ENCODE peak calls at places on chromosomes 2 and 18, in seven cellular contexts. One of them, this sample, is unnamed.

GRCh38 chr2:202592580-202592979 is 42.2 kb upstream of the FAM117B start:
- DNase-seq in fibroblast of the aortic adventitia: peak; percentile 46
- DNase-seq in CD8-positive, alpha-beta T cell: no peak
- DNase-seq in tibial artery: no peak
- DNase-seq in fibroblast of lung: no peak
- DNase-seq in kidney epithelial cell: no peak
- DNase-seq in H7: no peak
- DNase-seq in this sample: peak; percentile 36

GRCh38 chr2:55370208-55370607 is 49.4 kb downstream of the CCDC88A start:
- DNase-seq in fibroblast of the aortic adventitia: no peak
- DNase-seq in CD8-positive, alpha-beta T cell: no peak
- DNase-seq in tibial artery: no peak
- DNase-seq in fibroblast of lung: no peak
- DNase-seq in kidney epithelial cell: no peak
- DNase-seq in H7: no peak
- DNase-seq in this sample: no peak

GRCh38 chr2:10915731-10916331 is 4.1 kb downstream of the KCNF1 start:
- DNase-seq in fibroblast of the aortic adventitia: no peak
- DNase-seq in CD8-positive, alpha-beta T cell: no peak
- DNase-seq in tibial artery: no peak
- DNase-seq in fibroblast of lung: no peak
- DNase-seq in kidney epithelial cell: no peak
- DNase-seq in H7: peak; percentile 76
- DNase-seq in this sample: no peak

GRCh38 chr2:238339814-238340213 is 19.5 kb downstream of the TRAF3IP1 start:
- DNase-seq in fibroblast of the aortic adventitia: no peak
- DNase-seq in CD8-positive, alpha-beta T cell: no peak
- DNase-seq in tibial artery: no peak
- DNase-seq in fibroblast of lung: no peak
- DNase-seq in kidney epithelial cell: no peak
- DNase-seq in H7: peak; percentile 36
- DNase-seq in this sample: no peak

GRCh38 chr2:171522804-171523338 is 597 bp downstream of the CYBRD1 start:
- DNase-seq in fibroblast of the aortic adventitia: peak; percentile 22
- DNase-seq in CD8-positive, alpha-beta T cell: no peak
- DNase-seq in tibial artery: no peak
- DNase-seq in fibroblast of lung: no peak
- DNase-seq in kidney epithelial cell: no peak
- DNase-seq in H7: peak; percentile 83
- DNase-seq in this sample: peak; percentile 32

GRCh38 chr18:61722247-61722646 is 170.6 kb downstream of the RNF152 start:
- DNase-seq in fibroblast of the aortic adventitia: no peak
- DNase-seq in CD8-positive, alpha-beta T cell: no peak
- DNase-seq in tibial artery: no peak
- DNase-seq in fibroblast of lung: no peak
- DNase-seq in kidney epithelial cell: no peak
- DNase-seq in H7: no peak
- DNase-seq in this sample: no peak

GRCh38 chr18:5268874-5269273 is 26.7 kb downstream of the ZBTB14 start:
- DNase-seq in fibroblast of the aortic adventitia: no peak
- DNase-seq in CD8-positive, alpha-beta T cell: no peak
- DNase-seq in tibial artery: no peak
- DNase-seq in fibroblast of lung: no peak
- DNase-seq in kidney epithelial cell: no peak
- DNase-seq in H7: no peak
- DNase-seq in this sample: no peak

GRCh38 chr2:30692829-30693265 is 114.4 kb downstream of the CAPN13 start:
- DNase-seq in fibroblast of the aortic adventitia: no peak
- DNase-seq in CD8-positive, alpha-beta T cell: no peak
- DNase-seq in tibial artery: no peak
- DNase-seq in fibroblast of lung: no peak
- DNase-seq in kidney epithelial cell: no peak
- DNase-seq in H7: no peak
- DNase-seq in this sample: no peak

GRCh38 chr2:231545105-231545902 is 15.1 kb upstream of the NMUR1 start:
- DNase-seq in fibroblast of the aortic adventitia: peak; percentile 43
- DNase-seq in CD8-positive, alpha-beta T cell: peak; percentile 31
- DNase-seq in tibial artery: peak; percentile 40
- DNase-seq in fibroblast of lung: peak; percentile 79
- DNase-seq in kidney epithelial cell: peak; percentile 28
- DNase-seq in H7: no peak
- DNase-seq in this sample: peak; percentile 83

GRCh38 chr2:55965966-55966365 is 42.4 kb upstream of the EFEMP1 start:
- DNase-seq in fibroblast of the aortic adventitia: peak; percentile 66
- DNase-seq in CD8-positive, alpha-beta T cell: no peak
- DNase-seq in tibial artery: no peak
- DNase-seq in fibroblast of lung: no peak
- DNase-seq in kidney epithelial cell: no peak
- DNase-seq in H7: no peak
- DNase-seq in this sample: peak; percentile 61

GRCh38 chr2:26805241-26805676 is 19.4 kb downstream of the CENPA start:
- DNase-seq in fibroblast of the aortic adventitia: peak; percentile 35
- DNase-seq in CD8-positive, alpha-beta T cell: no peak
- DNase-seq in tibial artery: no peak
- DNase-seq in fibroblast of lung: peak; percentile 57
- DNase-seq in kidney epithelial cell: peak; percentile 73
- DNase-seq in H7: no peak
- DNase-seq in this sample: peak; percentile 77

GRCh38 chr2:215002500-215002899 is 135.9 kb downstream of the ABCA12 start:
- DNase-seq in fibroblast of the aortic adventitia: peak; percentile 53
- DNase-seq in CD8-positive, alpha-beta T cell: no peak
- DNase-seq in tibial artery: no peak
- DNase-seq in fibroblast of lung: peak; percentile 67
- DNase-seq in kidney epithelial cell: peak; percentile 4
- DNase-seq in H7: peak; percentile 22
- DNase-seq in this sample: peak; percentile 28

GRCh38 chr18:56148373-56148772 is 490.0 kb downstream of the TXNL1 start:
- DNase-seq in fibroblast of the aortic adventitia: peak; percentile 77
- DNase-seq in CD8-positive, alpha-beta T cell: no peak
- DNase-seq in tibial artery: no peak
- DNase-seq in fibroblast of lung: peak; percentile 48
- DNase-seq in kidney epithelial cell: peak; percentile 5
- DNase-seq in H7: no peak
- DNase-seq in this sample: peak; percentile 84

GRCh38 chr2:190069936-190070696 is 7.6 kb upstream of the MSTN start:
- DNase-seq in fibroblast of the aortic adventitia: peak; percentile 87
- DNase-seq in CD8-positive, alpha-beta T cell: no peak
- DNase-seq in tibial artery: no peak
- DNase-seq in fibroblast of lung: peak; percentile 85
- DNase-seq in kidney epithelial cell: peak; percentile 26
- DNase-seq in H7: no peak
- DNase-seq in this sample: peak; percentile 45

GRCh38 chr18:24528857-24529256 is 68.4 kb downstream of the HRH4 start:
- DNase-seq in fibroblast of the aortic adventitia: no peak
- DNase-seq in CD8-positive, alpha-beta T cell: no peak
- DNase-seq in tibial artery: no peak
- DNase-seq in fibroblast of lung: no peak
- DNase-seq in kidney epithelial cell: no peak
- DNase-seq in H7: no peak
- DNase-seq in this sample: no peak

GRCh38 chr2:219434468-219434717 is 250 bp upstream of the SPEG start:
- DNase-seq in fibroblast of the aortic adventitia: no peak
- DNase-seq in CD8-positive, alpha-beta T cell: no peak
- DNase-seq in tibial artery: no peak
- DNase-seq in fibroblast of lung: no peak
- DNase-seq in kidney epithelial cell: no peak
- DNase-seq in H7: peak; percentile 78
- DNase-seq in this sample: no peak
- H3K4me3 ChIP-seq in fibroblast of the aortic adventitia: no peak overlapping the region
- H3K4me3 ChIP-seq in CD8-positive, alpha-beta T cell: no peak overlapping the region
- H3K4me3 ChIP-seq in tibial artery: peak overlapping the region; percentile 45
- H3K4me3 ChIP-seq in fibroblast of lung: no peak overlapping the region
- H3K4me3 ChIP-seq in kidney epithelial cell: no peak overlapping the region
- H3K4me3 ChIP-seq in H7: peak overlapping the region; percentile 36
- H3K4me3 ChIP-seq in this sample: no peak overlapping the region

DNA sequence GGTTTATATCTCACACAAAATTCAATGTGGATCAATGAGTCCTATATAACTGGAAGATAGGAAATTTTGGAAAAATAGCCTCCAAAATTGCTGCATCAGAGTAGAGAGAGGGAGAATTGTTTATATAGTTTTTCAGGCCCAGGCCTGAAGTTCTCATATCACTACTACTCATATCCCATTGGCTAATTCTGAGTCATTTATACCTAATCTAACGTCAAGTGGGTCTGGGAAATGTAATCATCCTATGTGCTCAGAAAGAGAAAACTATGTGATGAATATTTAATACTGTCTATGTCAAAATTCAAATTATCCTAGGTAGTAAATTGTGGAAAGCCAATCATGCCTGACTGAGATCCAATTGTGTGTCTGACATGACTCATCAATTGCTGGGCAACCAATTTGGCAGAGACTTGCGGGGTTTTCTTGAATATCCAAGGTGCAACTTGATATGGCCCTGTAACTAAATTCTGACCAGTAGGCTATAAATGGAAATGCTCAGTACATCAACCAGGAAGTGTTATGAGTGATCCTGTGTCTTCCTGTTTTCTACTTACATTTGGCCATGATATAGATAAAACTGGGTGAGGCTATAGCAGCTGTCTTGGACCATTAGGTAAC is 744.4 kb downstream of the KCNJ3 start:
- DNase-seq in fibroblast of the aortic adventitia: no peak
- DNase-seq in CD8-positive, alpha-beta T cell: no peak
- DNase-seq in tibial artery: no peak
- DNase-seq in fibroblast of lung: no peak
- DNase-seq in kidney epithelial cell: peak; percentile 25
- DNase-seq in H7: no peak
- DNase-seq in this sample: peak; percentile 1
- H3K4me3 ChIP-seq in fibroblast of the aortic adventitia: no peak overlapping the region
- H3K4me3 ChIP-seq in CD8-positive, alpha-beta T cell: no peak overlapping the region
- H3K4me3 ChIP-seq in tibial artery: no peak overlapping the region
- H3K4me3 ChIP-seq in fibroblast of lung: no peak overlapping the region
- H3K4me3 ChIP-seq in kidney epithelial cell: no peak overlapping the region
- H3K4me3 ChIP-seq in H7: no peak overlapping the region
- H3K4me3 ChIP-seq in this sample: no peak overlapping the region

GRCh38 chr2:196967126-196967525 is 40.6 kb upstream of the PGAP1 start:
- DNase-seq in fibroblast of the aortic adventitia: peak; percentile 56
- DNase-seq in CD8-positive, alpha-beta T cell: no peak
- DNase-seq in tibial artery: no peak
- DNase-seq in fibroblast of lung: peak; percentile 73
- DNase-seq in kidney epithelial cell: no peak
- DNase-seq in H7: no peak
- DNase-seq in this sample: peak; percentile 68
- H3K4me3 ChIP-seq in fibroblast of the aortic adventitia: peak overlapping the region; percentile 38
- H3K4me3 ChIP-seq in CD8-positive, alpha-beta T cell: no peak overlapping the region
- H3K4me3 ChIP-seq in tibial artery: no peak overlapping the region
- H3K4me3 ChIP-seq in fibroblast of lung: peak overlapping the region; percentile 39
- H3K4me3 ChIP-seq in kidney epithelial cell: no peak overlapping the region
- H3K4me3 ChIP-seq in H7: no peak overlapping the region
- H3K4me3 ChIP-seq in this sample: no peak overlapping the region

GRCh38 chr2:1995086-1995485 is 250.8 kb upstream of the PXDN start:
- DNase-seq in fibroblast of the aortic adventitia: no peak
- DNase-seq in CD8-positive, alpha-beta T cell: no peak
- DNase-seq in tibial artery: no peak
- DNase-seq in fibroblast of lung: no peak
- DNase-seq in kidney epithelial cell: no peak
- DNase-seq in H7: no peak
- DNase-seq in this sample: no peak

GRCh38 chr2:1995584-1995983 is 251.3 kb upstream of the PXDN start:
- DNase-seq in fibroblast of the aortic adventitia: no peak
- DNase-seq in CD8-positive, alpha-beta T cell: no peak
- DNase-seq in tibial artery: no peak
- DNase-seq in fibroblast of lung: no peak
- DNase-seq in kidney epithelial cell: no peak
- DNase-seq in H7: no peak
- DNase-seq in this sample: no peak

GRCh38 chr2:1997409-1997808 is 253.1 kb upstream of the PXDN start:
- DNase-seq in fibroblast of the aortic adventitia: no peak
- DNase-seq in CD8-positive, alpha-beta T cell: no peak
- DNase-seq in tibial artery: no peak
- DNase-seq in fibroblast of lung: no peak
- DNase-seq in kidney epithelial cell: no peak
- DNase-seq in H7: no peak
- DNase-seq in this sample: no peak

GRCh38 chr2:1997976-1998375 is 253.7 kb upstream of the PXDN start:
- DNase-seq in fibroblast of the aortic adventitia: no peak
- DNase-seq in CD8-positive, alpha-beta T cell: no peak
- DNase-seq in tibial artery: no peak
- DNase-seq in fibroblast of lung: no peak
- DNase-seq in kidney epithelial cell: no peak
- DNase-seq in H7: no peak
- DNase-seq in this sample: no peak

GRCh38 chr2:1995987-1996386 is 251.7 kb upstream of the PXDN start:
- DNase-seq in fibroblast of the aortic adventitia: no peak
- DNase-seq in CD8-positive, alpha-beta T cell: no peak
- DNase-seq in tibial artery: no peak
- DNase-seq in fibroblast of lung: no peak
- DNase-seq in kidney epithelial cell: peak; percentile 16
- DNase-seq in H7: no peak
- DNase-seq in this sample: peak; percentile 91
- H3K4me3 ChIP-seq in fibroblast of the aortic adventitia: no peak overlapping the region
- H3K4me3 ChIP-seq in CD8-positive, alpha-beta T cell: no peak overlapping the region
- H3K4me3 ChIP-seq in tibial artery: no peak overlapping the region
- H3K4me3 ChIP-seq in fibroblast of lung: no peak overlapping the region
- H3K4me3 ChIP-seq in kidney epithelial cell: no peak overlapping the region
- H3K4me3 ChIP-seq in H7: no peak overlapping the region
- H3K4me3 ChIP-seq in this sample: no peak overlapping the region

GRCh38 chr2:197779261-197779660 is 5.9 kb downstream of the BOLL start:
- DNase-seq in fibroblast of the aortic adventitia: no peak
- DNase-seq in CD8-positive, alpha-beta T cell: no peak
- DNase-seq in tibial artery: no peak
- DNase-seq in fibroblast of lung: no peak
- DNase-seq in kidney epithelial cell: no peak
- DNase-seq in H7: no peak
- DNase-seq in this sample: no peak

GRCh38 chr2:197786010-197786877 is 1.1 kb upstream of the BOLL start:
- DNase-seq in fibroblast of the aortic adventitia: no peak
- DNase-seq in CD8-positive, alpha-beta T cell: peak; percentile 67
- DNase-seq in tibial artery: no peak
- DNase-seq in fibroblast of lung: no peak
- DNase-seq in kidney epithelial cell: no peak
- DNase-seq in H7: peak; percentile 87
- DNase-seq in this sample: no peak

GRCh38 chr2:197782121-197782520 is 3.0 kb downstream of the BOLL start:
- DNase-seq in fibroblast of the aortic adventitia: no peak
- DNase-seq in CD8-positive, alpha-beta T cell: no peak
- DNase-seq in tibial artery: no peak
- DNase-seq in fibroblast of lung: no peak
- DNase-seq in kidney epithelial cell: no peak
- DNase-seq in H7: no peak
- DNase-seq in this sample: no peak

GRCh38 chr2:197784956-197785941 is at the start of gene BOLL:
- DNase-seq in fibroblast of the aortic adventitia: no peak
- DNase-seq in CD8-positive, alpha-beta T cell: no peak
- DNase-seq in tibial artery: no peak
- DNase-seq in fibroblast of lung: no peak
- DNase-seq in kidney epithelial cell: no peak
- DNase-seq in H7: peak; percentile 25
- DNase-seq in this sample: no peak
- H3K4me3 ChIP-seq in fibroblast of the aortic adventitia: no peak within 1 kb of the TSS
- H3K4me3 ChIP-seq in CD8-positive, alpha-beta T cell: peak within 1 kb of the TSS; percentile 74
- H3K4me3 ChIP-seq in tibial artery: peak within 1 kb of the TSS; percentile 46
- H3K4me3 ChIP-seq in fibroblast of lung: peak within 1 kb of the TSS; percentile 11
- H3K4me3 ChIP-seq in kidney epithelial cell: peak within 1 kb of the TSS; percentile 24
- H3K4me3 ChIP-seq in H7: peak within 1 kb of the TSS; percentile 33
- H3K4me3 ChIP-seq in this sample: peak within 1 kb of the TSS; percentile 40